ENCODE peak calls at places on chromosomes 11 and 22, in five cellular contexts. One of them, this sample, is unnamed.

GRCh38 chr11:17648528-17648927 is 70.8 kb upstream of the MYOD1 start:
- DNase-seq in MM.1S: no peak
- DNase-seq in amygdala: no peak
- DNase-seq in naive thymus-derived CD8-positive, alpha-beta T cell: no peak
- DNase-seq in A549: no peak
- DNase-seq in this sample: no peak

GRCh38 chr11:78310500-78310909 is 107.1 kb downstream of the GAB2 start:
- DNase-seq in amygdala: no peak
- DNase-seq in naive thymus-derived CD8-positive, alpha-beta T cell: no peak
- DNase-seq in MM.1S: peak
- DNase-seq in A549: no peak
- DNase-seq in this sample: no peak

GRCh38 chr11:35141034-35141433 is 2.1 kb downstream of the CD44 start:
- DNase-seq in MM.1S: no peak
- DNase-seq in naive thymus-derived CD8-positive, alpha-beta T cell: no peak
- DNase-seq in A549: no peak
- DNase-seq in amygdala: no peak
- DNase-seq in this sample: no peak

GRCh38 chr22:50461979-50462540 is 12.8 kb downstream of the SBF1 start:
- DNase-seq in A549: no peak
- DNase-seq in amygdala: no peak
- DNase-seq in naive thymus-derived CD8-positive, alpha-beta T cell: no peak
- DNase-seq in MM.1S: no peak
- DNase-seq in this sample: no peak

GRCh38 chr11:3130269-3131071 is 34.6 kb downstream of the OSBPL5 start:
- DNase-seq in amygdala: no peak
- DNase-seq in A549: peak
- DNase-seq in MM.1S: no peak
- DNase-seq in naive thymus-derived CD8-positive, alpha-beta T cell: no peak
- DNase-seq in this sample: no peak

GRCh38 chr11:84663731-84664130 is 963.4 kb downstream of the DLG2 start:
- DNase-seq in MM.1S: no peak
- DNase-seq in naive thymus-derived CD8-positive, alpha-beta T cell: no peak
- DNase-seq in amygdala: no peak
- DNase-seq in A549: no peak
- DNase-seq in this sample: no peak

GRCh38 chr22:22210889-22211833 is 33.4 kb upstream of the VPREB1 start:
- DNase-seq in MM.1S: no peak
- DNase-seq in A549: no peak
- DNase-seq in naive thymus-derived CD8-positive, alpha-beta T cell: no peak
- DNase-seq in amygdala: no peak
- DNase-seq in this sample: no peak

GRCh38 chr11:108253176-108253575 is 30.3 kb downstream of the ATM start:
- DNase-seq in amygdala: no peak
- DNase-seq in naive thymus-derived CD8-positive, alpha-beta T cell: no peak
- DNase-seq in A549: no peak
- DNase-seq in MM.1S: no peak
- DNase-seq in this sample: no peak

GRCh38 chr11:130404727-130405126 is 23.7 kb downstream of the ADAMTS8 start:
- DNase-seq in amygdala: no peak
- DNase-seq in naive thymus-derived CD8-positive, alpha-beta T cell: no peak
- DNase-seq in MM.1S: no peak
- DNase-seq in A549: no peak
- DNase-seq in this sample: no peak

GRCh38 chr22:23218867-23219251 is 38.5 kb downstream of the BCR start:
- DNase-seq in naive thymus-derived CD8-positive, alpha-beta T cell: no peak
- DNase-seq in MM.1S: no peak
- DNase-seq in amygdala: no peak
- DNase-seq in A549: no peak
- DNase-seq in this sample: no peak

GRCh38 chr11:41379084-41379483 is 80.4 kb downstream of the LRRC4C start:
- DNase-seq in A549: no peak
- DNase-seq in amygdala: no peak
- DNase-seq in naive thymus-derived CD8-positive, alpha-beta T cell: no peak
- DNase-seq in MM.1S: no peak
- DNase-seq in this sample: no peak

GRCh38 chr11:74268451-74268850 is 43.0 kb downstream of the P4HA3 start:
- DNase-seq in MM.1S: no peak
- DNase-seq in amygdala: no peak
- DNase-seq in naive thymus-derived CD8-positive, alpha-beta T cell: no peak
- DNase-seq in A549: no peak
- DNase-seq in this sample: no peak

This sample was measured in H54.